ENCODE peak calls at places on chromosome 15, in five cellular contexts. Q, K, U, A and R are unnamed samples.

GRCh38 chr15:30905821-30906220 is 2.1 kb downstream of the FAN1 start:
- DNase-seq in Q (no peak), K (no peak), U (no peak), A (no peak), R (peak)

GRCh38 chr15:77546050-77546501 is 86.6 kb downstream of the LINGO1 start:
- DNase-seq in Q (no peak), K (peak), U (peak), A (no peak), R (no peak)

GRCh38 chr15:98896802-98897732 is 110.5 kb downstream of the PGPEP1L start:
- DNase-seq in Q (peak), K (peak), U (no peak), A (no peak), R (no peak)

GRCh38 chr15:82655606-82656005 is 8.4 kb upstream of the CPEB1 start:
- DNase-seq in Q (no peak), K (no peak), U (no peak), A (no peak), R (no peak)

GRCh38 chr15:64464271-64465005 is 4.1 kb downstream of the ZNF609 start:
- DNase-seq in Q (no peak), K (no peak), U (no peak), A (no peak), R (no peak)

GRCh38 chr15:46591462-46591861 is 956.6 kb downstream of the SQOR start:
- DNase-seq in Q (no peak), K (no peak), U (no peak), A (no peak), R (no peak)

GRCh38 chr15:42253300-42253699 is 19.7 kb upstream of the GANC start:
- DNase-seq in Q (no peak), K (no peak), U (no peak), A (no peak), R (no peak)

GRCh38 chr15:46442196-46442595 is 807.4 kb downstream of the SQOR start:
- DNase-seq in Q (no peak), K (no peak), U (no peak), A (no peak), R (no peak)

GRCh38 chr15:32718082-32718821 is 448 bp downstream of the GREM1 start:
- DNase-seq in Q (no peak), K (peak), U (no peak), A (no peak), R (peak)

GRCh38 chr15:70492240-70493177 is 270.8 kb downstream of the UACA start:
- DNase-seq in Q (no peak), K (peak), U (no peak), A (no peak), R (peak)

GRCh38 chr15:74958320-74958907 is 1.8 kb upstream of the RPP25 start:
- DNase-seq in Q (peak), K (peak), U (no peak), A (no peak), R (peak)

GRCh38 chr15:93235321-93235720 is 146.3 kb upstream of the RGMA start:
- DNase-seq in Q (no peak), K (peak), U (no peak), A (no peak), R (no peak)

GRCh38 chr15:68228143-68228970 is 1.2 kb downstream of the CLN6 start:
- DNase-seq in Q (no peak), K (peak), U (peak), A (no peak), R (no peak)
- TF ChIP-seq JUNB in Q (no peak), K (no peak), U (no peak), A (no peak), R (no peak)

GRCh38 chr15:83695246-83695645 is 41.3 kb downstream of the ADAMTSL3 start:
- DNase-seq in Q (no peak), K (no peak), U (no peak), A (no peak), R (peak)

GRCh38 chr15:83700082-83700481 is 46.2 kb downstream of the ADAMTSL3 start:
- DNase-seq in Q (no peak), K (no peak), U (no peak), A (no peak), R (no peak)

GRCh38 chr15:83698294-83698693 is 44.4 kb downstream of the ADAMTSL3 start:
- DNase-seq in Q (no peak), K (peak), U (no peak), A (no peak), R (no peak)

GRCh38 chr15:83695901-83696425 is 42.0 kb downstream of the ADAMTSL3 start:
- DNase-seq in Q (no peak), K (peak), U (no peak), A (no peak), R (no peak)

DNA sequence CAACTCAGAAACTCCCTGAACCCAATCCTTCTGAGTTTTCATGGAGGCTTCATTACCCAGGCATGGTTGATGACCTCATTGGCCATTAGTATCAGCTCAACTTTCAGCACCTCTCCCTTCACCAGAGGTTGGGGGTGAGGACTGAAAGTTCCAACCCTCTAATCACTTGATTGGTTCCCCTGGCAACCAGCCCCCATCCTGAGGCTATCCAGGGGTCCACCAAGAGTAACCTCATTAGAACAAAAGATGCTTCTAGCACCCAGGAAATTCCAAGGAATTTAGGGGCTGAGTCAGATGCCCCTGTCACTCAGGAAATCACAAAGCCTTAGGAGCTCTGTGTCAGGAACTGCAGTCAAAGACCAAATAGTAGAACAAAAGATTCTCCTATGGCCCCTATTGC is 43.8 kb downstream of the ADAMTSL3 start:
- DNase-seq in Q (no peak), K (no peak), U (no peak), A (no peak), R (no peak)
- H3K27ac ChIP-seq in Q (no peak), K (no peak), U (no peak), A (no peak), R (no peak)

GRCh38 chr15:39887832-39888231 is 32.2 kb downstream of the GPR176 start:
- DNase-seq in Q (peak), K (peak), U (no peak), A (no peak), R (peak)
- TF ChIP-seq JUNB in Q (no peak), K (no peak), U (no peak), A (no peak), R (no peak)

GRCh38 chr15:85704021-85704420 is 90.7 kb downstream of the KLHL25 start:
- DNase-seq in Q (no peak), K (no peak), U (no peak), A (no peak), R (no peak)
- H3K27ac ChIP-seq in Q (no peak), K (no peak), U (no peak), A (peak), R (no peak)

GRCh38 chr15:59794229-59794886 is 105.2 kb upstream of the BNIP2 start:
- DNase-seq in Q (no peak), K (no peak), U (no peak), A (no peak), R (no peak)
- TF ChIP-seq JUNB in Q (no peak), K (no peak), U (no peak), A (no peak), R (no peak)